ENCODE peak calls at places on chromosomes 1 and 21, in four cellular contexts. U is Karpas-422, Z is heart left ventricle, I is tibial artery. N is an unnamed sample.

GRCh38 chr1:167605576-167605975 is 24.5 kb upstream of the RCSD1 start:
- DNase-seq in U (no peak), Z (no peak), I (no peak), N (no peak)

GRCh38 chr1:27599605-27600499 is 4.1 kb downstream of the AHDC1 start:
- DNase-seq in U (no peak), Z (no peak), I (no peak), N (no peak)

GRCh38 chr1:28934676-28935075 is 20.3 kb downstream of the EPB41 start:
- DNase-seq in U (no peak), Z (no peak), I (no peak), N (no peak)

GRCh38 chr1:184036517-184036949 is 995 bp downstream of the COLGALT2 start:
- DNase-seq in U (no peak), Z (peak; percentile 33), I (no peak), N (no peak)

GRCh38 chr1:212684511-212685090 is 15.0 kb downstream of the BATF3 start:
- DNase-seq in U (no peak), Z (no peak), I (no peak), N (no peak)

GRCh38 chr1:84271452-84272273 is 29.8 kb upstream of the SAMD13 start:
- DNase-seq in U (peak; percentile 85), Z (no peak), I (no peak), N (no peak)

GRCh38 chr1:207891148-207891547 is 19.8 kb downstream of the CD34 start:
- DNase-seq in U (no peak), Z (no peak), I (no peak), N (no peak)

GRCh38 chr1:31772669-31773248 is 8.6 kb upstream of the ADGRB2 start:
- DNase-seq in U (no peak), Z (no peak), I (no peak), N (no peak)

GRCh38 chr1:103180660-103181059 is 72.3 kb upstream of the COL11A1 start:
- DNase-seq in U (no peak), Z (no peak), I (no peak), N (no peak)

GRCh38 chr21:29194847-29195246 is 64.4 kb downstream of the MAP3K7CL start:
- DNase-seq in U (no peak), Z (no peak), I (no peak), N (no peak)

GRCh38 chr1:43973981-43974442 is 748 bp upstream of the ATP6V0B start:
- DNase-seq in U (no peak), Z (no peak), I (no peak), N (no peak)

GRCh38 chr1:209073879-209074278 is 509.6 kb upstream of the CAMK1G start:
- DNase-seq in U (no peak), Z (no peak), I (no peak), N (no peak)

GRCh38 chr1:27724961-27725373 is 794 bp upstream of the FAM76A start:
- DNase-seq in U (no peak), Z (peak; percentile 33), I (peak; percentile 21), N (no peak)

GRCh38 chr1:84259989-84260388 is 41.5 kb upstream of the SAMD13 start:
- DNase-seq in U (peak; percentile 29), Z (no peak), I (no peak), N (no peak)

GRCh38 chr1:179545316-179545715 is 30.4 kb downstream of the NPHS2 start:
- DNase-seq in U (no peak), Z (no peak), I (no peak), N (no peak)

GRCh38 chr1:23403038-23403336 is 21.6 kb downstream of the TCEA3 start:
- DNase-seq in U (no peak), Z (peak; percentile 51), I (no peak), N (no peak)

GRCh38 chr1:38005195-38006007 is at the start of gene FHL3:
- DNase-seq in U (peak; percentile 65), Z (peak; percentile 84), I (peak; percentile 45), N (peak; percentile 89)

GRCh38 chr21:17640821-17641220 is 28.1 kb upstream of the BTG3 start:
- DNase-seq in U (no peak), Z (no peak), I (no peak), N (no peak)

GRCh38 chr1:71285529-71285928 is 204.7 kb upstream of the ZRANB2 start:
- DNase-seq in U (no peak), Z (no peak), I (no peak), N (no peak)

GRCh38 chr1:26697978-26698849 is 2.4 kb downstream of the ARID1A start:
- DNase-seq in U (peak; percentile 84), Z (no peak), I (peak; percentile 48), N (peak; percentile 45)

GRCh38 chr21:36769051-36769867 is 70.3 kb downstream of the SIM2 start:
- DNase-seq in U (no peak), Z (no peak), I (no peak), N (no peak)

GRCh38 chr1:229273507-229274232 is 2.8 kb downstream of the RAB4A start:
- DNase-seq in U (no peak), Z (no peak), I (no peak), N (no peak)

GRCh38 chr1:163036661-163037060 is 32.5 kb upstream of the RGS4 start:
- DNase-seq in U (no peak), Z (no peak), I (no peak), N (no peak)

GRCh38 chr1:180360333-180361075 is 130.4 kb downstream of the LHX4 start:
- DNase-seq in U (no peak), Z (no peak), I (no peak), N (no peak)

GRCh38 chr1:6958407-6958806 is 173.2 kb downstream of the CAMTA1 start:
- DNase-seq in U (peak; percentile 93), Z (no peak), I (no peak), N (no peak)

GRCh38 chr1:209045326-209046057 is 538.0 kb upstream of the CAMK1G start:
- DNase-seq in U (no peak), Z (no peak), I (no peak), N (no peak)

GRCh38 chr1:44507490-44508396 is 102.7 kb downstream of the RNF220 start:
- DNase-seq in U (no peak), Z (no peak), I (no peak), N (no peak)

GRCh38 chr1:47238935-47239640 is 7.1 kb upstream of the TAL1 start:
- DNase-seq in U (no peak), Z (no peak), I (no peak), N (no peak)
- H3K27me3 ChIP-seq in U (no peaks in the 10 kb centered on the region), Z (peaks cover 13% of the 10 kb centered on the region), I (peaks cover 28% of the 10 kb centered on the region), N (peaks cover 11% of the 10 kb centered on the region)

DNA sequence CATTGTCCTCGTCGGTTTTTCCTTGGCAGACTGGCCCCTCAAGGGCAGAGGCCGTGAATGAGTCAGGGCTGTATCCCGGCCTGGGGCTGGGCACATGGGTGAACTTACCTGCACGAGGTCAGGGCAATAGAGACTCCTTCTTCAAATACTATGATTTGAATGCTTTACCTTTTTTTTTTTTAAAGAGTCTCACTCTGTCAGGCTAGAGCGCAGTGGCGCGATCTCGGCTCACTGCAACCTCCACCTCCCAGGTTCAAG is 5.0 kb downstream of the LAPTM5 start:
- DNase-seq in U (no peak), Z (no peak), I (no peak), N (no peak)
- H3K27me3 ChIP-seq in U (no peaks in the 10 kb centered on the region), Z (peaks cover 27% of the 10 kb centered on the region), I (peaks cover 8% of the 10 kb centered on the region), N (no peaks in the 10 kb centered on the region)

GRCh38 chr1:907611-908451 is 15.9 kb upstream of the SAMD11 start:
- DNase-seq in U (no peak), Z (peak; percentile 24), I (no peak), N (no peak)

GRCh38 chr1:906532-907420 is 16.9 kb upstream of the SAMD11 start:
- DNase-seq in U (peak; percentile 70), Z (peak; percentile 26), I (peak; percentile 62), N (no peak)

GRCh38 chr1:905071-905749 is 18.5 kb upstream of the SAMD11 start:
- DNase-seq in U (peak; percentile 75), Z (peak; percentile 72), I (peak; percentile 55), N (no peak)

GRCh38 chr1:904271-904950 is 19.3 kb upstream of the SAMD11 start:
- DNase-seq in U (peak; percentile 94), Z (peak; percentile 68), I (peak; percentile 55), N (peak; percentile 80)

DNA sequence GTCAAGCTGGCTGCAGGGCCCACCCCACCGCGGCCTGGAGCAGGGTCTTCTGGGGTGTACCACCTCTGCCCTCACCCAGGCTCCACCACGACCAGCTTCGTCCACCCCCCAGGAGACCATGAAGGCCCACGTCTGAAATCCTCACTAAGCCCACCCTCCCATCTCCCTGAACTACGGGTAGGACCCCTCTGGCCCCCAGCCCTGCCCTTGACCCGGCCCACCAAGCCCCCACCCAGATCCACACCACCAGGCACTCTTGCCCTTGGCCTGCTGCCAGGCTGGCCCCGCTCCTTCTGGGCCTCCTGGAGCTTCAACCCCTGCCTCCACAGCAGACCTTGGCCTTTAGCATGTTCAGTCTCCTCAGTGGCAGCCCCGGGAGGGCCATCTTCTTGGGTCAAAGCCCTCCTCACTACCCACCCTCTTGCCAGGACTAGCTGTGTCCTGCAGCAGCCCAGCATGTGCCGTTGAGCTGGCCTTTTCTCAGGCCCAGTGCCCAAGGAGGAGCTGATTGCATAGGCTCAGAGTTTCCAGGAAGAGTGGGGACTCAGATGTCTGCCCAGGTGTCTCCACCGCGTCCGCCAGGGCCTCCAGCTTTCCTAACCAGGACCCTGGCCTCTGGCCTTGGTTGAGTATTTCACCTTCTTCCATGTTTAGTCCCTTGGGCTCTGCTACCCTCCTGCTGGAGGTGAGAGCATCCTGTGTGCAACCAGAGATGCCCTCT is 17.8 kb upstream of the SAMD11 start:
- DNase-seq in U (no peak), Z (peak; percentile 26), I (peak; percentile 25), N (no peak)
- H3K27me3 ChIP-seq in U (no peaks in the 10 kb centered on the region), Z (peaks cover 28% of the 10 kb centered on the region), I (peaks cover 19% of the 10 kb centered on the region), N (no peaks in the 10 kb centered on the region)

DNA sequence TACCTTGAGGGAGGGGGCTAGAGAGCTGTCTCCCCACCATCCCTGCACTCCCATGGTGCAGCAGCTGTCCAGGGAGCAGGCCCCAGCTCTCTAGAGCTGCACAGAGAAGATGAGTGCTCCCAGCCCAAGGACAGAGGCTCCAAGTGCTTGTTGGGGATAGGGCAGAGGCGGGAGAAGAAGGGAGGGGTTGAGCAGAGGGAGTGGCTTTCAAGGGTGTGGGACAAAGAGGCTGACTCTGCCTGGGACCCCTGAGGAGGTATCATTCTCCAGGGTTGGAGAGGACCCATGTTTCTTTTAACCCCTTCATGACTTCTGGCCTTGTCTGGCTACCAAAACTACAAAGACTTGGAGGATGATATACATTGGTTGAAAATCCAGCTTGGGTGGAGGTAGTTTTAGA is 14.6 kb downstream of the FOXD2 start:
- DNase-seq in U (no peak), Z (no peak), I (no peak), N (no peak)
- H3K27me3 ChIP-seq in U (no peaks in the 10 kb centered on the region), Z (peaks cover 79% of the 10 kb centered on the region), I (peaks cover 19% of the 10 kb centered on the region), N (peaks cover 59% of the 10 kb centered on the region)